ENCODE peak calls at places on chromosomes 5 and 9, in four cellular contexts. J is kidney, Z is BE2C, T is brain microvascular endothelial cell. M is an unnamed sample.

GRCh38 chr5:172380992-172381643 is 73.2 kb downstream of the SH3PXD2B start:
- DNase-seq in J (peak; percentile 79), T (no peak), Z (peak; percentile 86), M (peak; percentile 30)

GRCh38 chr9:99169982-99170761 is 51.6 kb downstream of the ALG2 start:
- DNase-seq in Z (peak; percentile 68), T (no peak), J (no peak), M (no peak)

GRCh38 chr5:170631471-170632195 is 127.8 kb downstream of the KCNIP1 start:
- DNase-seq in T (no peak), J (no peak), Z (peak; percentile 45), M (no peak)

GRCh38 chr5:423233-423565 is 19.8 kb upstream of the EXOC3 start:
- DNase-seq in J (peak; percentile 25), Z (no peak), T (no peak), M (no peak)

GRCh38 chr5:96434201-96434645 is 1.2 kb upstream of the PCSK1 start:
- DNase-seq in Z (peak; percentile 68), J (peak; percentile 85), T (peak; percentile 73), M (peak; percentile 47)

GRCh38 chr5:135851186-135851906 is 16.9 kb downstream of the SLC25A48 start:
- DNase-seq in T (no peak), J (no peak), Z (no peak), M (no peak)

GRCh38 chr5:54895816-54896341 is 89.5 kb downstream of the ESM1 start:
- DNase-seq in J (no peak), T (peak; percentile 60), Z (peak; percentile 34), M (no peak)

GRCh38 chr5:7638456-7638855 is 212.5 kb downstream of the CFAP90 start:
- DNase-seq in T (no peak), J (no peak), Z (no peak), M (no peak)

GRCh38 chr5:178778919-178779318 is 48.5 kb upstream of the ZNF354A start:
- DNase-seq in T (no peak), J (peak; percentile 48), Z (no peak), M (no peak)

GRCh38 chr5:10500669-10501068 is 59.0 kb downstream of the ROPN1L start:
- DNase-seq in J (no peak), T (no peak), Z (no peak), M (no peak)

GRCh38 chr5:123350744-123351143 is 72.5 kb downstream of the CEP120 start:
- DNase-seq in J (no peak), Z (no peak), T (no peak), M (no peak)

GRCh38 chr9:113501129-113501686 is 37.7 kb downstream of the RGS3 start:
- DNase-seq in Z (no peak), J (no peak), T (no peak), M (no peak)

GRCh38 chr5:128674837-128675446 is 136.9 kb upstream of the FBN2 start:
- DNase-seq in Z (peak; percentile 59), J (no peak), T (peak; percentile 63), M (no peak)

GRCh38 chr5:112968411-112969106 is 8.0 kb upstream of the DCP2 start:
- DNase-seq in T (no peak), J (no peak), Z (no peak), M (no peak)

GRCh38 chr9:81855538-81855937 is 72.7 kb upstream of the SPATA31D4 start:
- DNase-seq in Z (no peak), J (no peak), T (peak; percentile 72), M (peak; percentile 60)

GRCh38 chr9:115158666-115159481 is 40.9 kb upstream of the TNC start:
- DNase-seq in Z (no peak), T (no peak), J (no peak), M (no peak)

GRCh38 chr9:69817202-69817601 is 3.4 kb upstream of the CFAP95 start:
- DNase-seq in J (no peak), Z (no peak), T (no peak), M (no peak)

GRCh38 chr5:34576849-34577248 is 79.3 kb upstream of the RAI14 start:
- DNase-seq in Z (no peak), T (no peak), J (peak; percentile 72), M (no peak)

GRCh38 chr9:131697097-131697496 is 42.8 kb downstream of the RAPGEF1 start:
- DNase-seq in T (no peak), J (peak; percentile 93), Z (peak; percentile 30), M (peak; percentile 22)

GRCh38 chr9:128470560-128470959 is 14.8 kb downstream of the ODF2 start:
- DNase-seq in T (no peak), Z (no peak), J (no peak), M (peak; percentile 42)

GRCh38 chr9:133128152-133128551 is 7.1 kb upstream of the RALGDS start:
- DNase-seq in J (peak; percentile 69), Z (no peak), T (no peak), M (no peak)

GRCh38 chr9:133124123-133124948 is 3.3 kb upstream of the RALGDS start:
- DNase-seq in T (no peak), Z (no peak), J (no peak), M (no peak)

GRCh38 chr9:133127340-133127981 is 6.4 kb upstream of the RALGDS start:
- DNase-seq in J (peak; percentile 96), T (no peak), Z (no peak), M (no peak)

GRCh38 chr9:133126697-133127339 is 5.8 kb upstream of the RALGDS start:
- DNase-seq in Z (no peak), J (peak; percentile 73), T (no peak), M (no peak)

GRCh38 chr9:133125706-133126696 is 5.0 kb upstream of the RALGDS start:
- DNase-seq in T (peak; percentile 59), J (peak; percentile 82), Z (no peak), M (no peak)
- H3K4me3 ChIP-seq in T (peak overlapping the region; percentile 32), J (peak overlapping the region; percentile 37), Z (no peak overlapping the region), M (no peak overlapping the region)

DNA sequence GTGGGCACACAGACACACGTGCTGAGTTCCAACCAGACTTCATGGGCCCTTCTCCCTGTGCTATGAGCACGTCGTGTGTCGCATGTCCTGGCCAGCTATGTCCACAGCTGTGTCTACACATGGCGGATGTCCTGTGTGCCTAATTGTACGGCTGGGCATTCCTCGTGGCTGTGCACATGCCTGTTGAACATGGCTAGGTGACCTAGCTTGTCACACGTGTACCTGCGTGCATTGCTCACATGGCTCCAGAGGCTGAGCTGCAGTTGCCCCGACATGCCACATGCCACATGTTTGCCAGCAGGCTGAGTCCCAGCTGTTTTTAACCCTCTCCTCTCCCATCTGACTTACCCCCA is 742 bp upstream of the AQP3 start:
- DNase-seq in J (no peak), T (no peak), Z (no peak), M (no peak)
- H3K4me3 ChIP-seq in J (peak overlapping the region; percentile 72), T (no peak overlapping the region), Z (peak overlapping the region; percentile 52), M (no peak overlapping the region)

GRCh38 chr5:157651623-157652376 is 438 bp downstream of the SOX30 start:
- DNase-seq in J (peak; percentile 91), T (peak; percentile 8), Z (no peak), M (no peak)
- H3K4me3 ChIP-seq in J (peak overlapping the region; percentile 51), T (peak overlapping the region; percentile 53), Z (no peak overlapping the region), M (peak overlapping the region; percentile 32)

GRCh38 chr5:74543162-74543995 is 97.1 kb downstream of the ENC1 start:
- DNase-seq in Z (no peak), J (peak; percentile 69), T (peak; percentile 84), M (peak; percentile 74)
- H3K4me3 ChIP-seq in Z (no peak overlapping the region), J (no peak overlapping the region), T (peak overlapping the region; percentile 18), M (no peak overlapping the region)

DNA sequence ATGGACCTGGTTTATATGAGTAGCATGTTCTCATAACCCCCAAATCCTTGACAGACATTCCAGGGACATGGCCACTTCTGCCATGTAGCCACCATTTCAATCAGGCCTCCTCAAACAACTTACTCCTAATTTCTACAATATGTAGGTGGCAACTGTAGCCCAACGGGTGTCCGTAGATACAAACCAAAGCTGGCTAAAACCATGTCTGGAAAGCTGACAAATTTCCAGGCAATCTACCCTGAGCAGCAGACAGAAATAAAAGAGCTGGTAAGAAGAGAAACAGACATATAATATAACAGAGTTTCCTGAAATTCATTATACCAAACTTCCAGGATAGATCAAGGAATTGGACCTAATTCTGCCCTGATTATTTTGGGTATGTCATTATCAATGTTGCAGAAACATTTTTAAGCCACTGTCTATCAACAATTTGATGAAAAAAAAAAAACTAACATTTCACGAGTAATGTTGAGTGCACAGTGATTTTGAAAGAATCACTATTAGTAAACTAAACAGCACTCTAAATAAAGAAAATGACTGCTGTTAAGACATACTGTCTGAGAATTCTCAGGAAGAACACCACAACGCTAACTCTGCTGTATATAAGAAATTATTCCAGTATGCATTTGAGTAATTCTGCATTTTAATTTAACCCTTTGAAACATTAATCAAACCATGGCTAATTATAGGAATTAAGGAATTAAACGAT is 40.6 kb downstream of the EBF1 start:
- DNase-seq in T (no peak), Z (no peak), J (no peak), M (no peak)
- H3K4me3 ChIP-seq in T (no peak overlapping the region), Z (no peak overlapping the region), J (no peak overlapping the region), M (no peak overlapping the region)